ENCODE peak calls at places on chromosome 14, in seven cellular contexts. Z is foreskin fibroblast; C is stimulated activated CD4-positive, alpha-beta T cell treated with anti-CD3 and anti-CD28 coated beads, Interleukin-12 subunit alpha, Interleukin-12 subunit beta, amount 100 ng/mL, for 4 hours; A is GM04503; T is activated CD4-positive, alpha-beta T cell treated with anti-CD3 and anti-CD28 coated beads, Interleukin-2, amount 50 U/mL, for 48 hours; P is H7; S is fibroblast of lung. Y is an unnamed sample.
A peak's percentile ranks its signal among the peaks of the same experiment; 100 is the strongest.

GRCh38 chr14:71591929-71592328 is 340.3 kb upstream of the RGS6 start:
- DNase-seq in T (no peak), A (peak; percentile 58), S (peak; percentile 39), Z (peak; percentile 63), P (no peak), C (no peak), Y (peak; percentile 73)

GRCh38 chr14:67646136-67646535 is 26.4 kb downstream of the ARG2 start:
- DNase-seq in Z (no peak), A (no peak), P (no peak), S (no peak), T (no peak), C (no peak), Y (no peak)

GRCh38 chr14:94933411-94933964 is 163.6 kb upstream of the GSC start:
- DNase-seq in T (no peak), C (no peak), P (no peak), Z (no peak), S (no peak), A (peak; percentile 44), Y (no peak)

GRCh38 chr14:38125484-38125912 is 82.2 kb upstream of the SSTR1 start:
- DNase-seq in T (no peak), P (no peak), A (no peak), S (no peak), Z (no peak), C (no peak), Y (no peak)

GRCh38 chr14:103118019-103118662 is 5.1 kb upstream of the TNFAIP2 start:
- DNase-seq in T (no peak), P (no peak), A (no peak), Z (no peak), C (no peak), S (peak; percentile 64), Y (no peak)

GRCh38 chr14:103581954-103582703 is 19.4 kb downstream of the COA8 start:
- DNase-seq in A (no peak), Z (no peak), S (no peak), C (no peak), T (no peak), P (peak; percentile 56), Y (no peak)

GRCh38 chr14:80237142-80237541 is 25.8 kb upstream of the DIO2 start:
- DNase-seq in P (no peak), T (no peak), C (no peak), Z (no peak), S (no peak), A (no peak), Y (no peak)

GRCh38 chr14:91202234-91202974 is 42.1 kb downstream of the GPR68 start:
- DNase-seq in S (no peak), A (no peak), Z (no peak), C (no peak), T (peak; percentile 18), P (no peak), Y (peak; percentile 24)

GRCh38 chr14:20630340-20631022 is 11.0 kb downstream of the OR6S1 start:
- DNase-seq in A (no peak), P (peak; percentile 41), C (no peak), S (peak; percentile 28), Z (no peak), T (no peak), Y (peak; percentile 21)

GRCh38 chr14:49593016-49593415 is 5.7 kb upstream of the LRR1 start:
- DNase-seq in C (no peak), S (peak; percentile 40), P (no peak), A (no peak), T (no peak), Z (no peak), Y (peak; percentile 7)

GRCh38 chr14:52835122-52835903 is 43.9 kb upstream of the GNPNAT1 start:
- DNase-seq in S (peak; percentile 51), P (peak; percentile 49), T (no peak), A (no peak), Z (peak; percentile 42), C (no peak), Y (peak; percentile 42)

GRCh38 chr14:49408187-49408963 is 177.8 kb downstream of the RPS29 start:
- DNase-seq in A (no peak), P (no peak), C (no peak), T (no peak), S (peak; percentile 10), Z (no peak), Y (no peak)

GRCh38 chr14:67426983-67427601 is 15.1 kb upstream of the PLEK2 start:
- DNase-seq in P (peak; percentile 87), Z (peak; percentile 68), A (no peak), C (peak; percentile 63), T (peak; percentile 62), S (peak; percentile 81), Y (peak; percentile 90)

GRCh38 chr14:61696753-61697318 is 1.5 kb downstream of the HIF1A start:
- DNase-seq in S (no peak), T (no peak), P (no peak), C (no peak), A (no peak), Z (no peak), Y (no peak)

GRCh38 chr14:105047283-105048016 is 17.8 kb downstream of the GPR132 start:
- DNase-seq in P (peak; percentile 58), C (no peak), S (no peak), Z (no peak), A (no peak), T (peak; percentile 40), Y (no peak)

GRCh38 chr14:99192823-99193222 is 79.2 kb downstream of the BCL11B start:
- DNase-seq in Z (no peak), C (no peak), P (no peak), A (no peak), T (no peak), S (no peak), Y (no peak)

GRCh38 chr14:20454359-20454644 is 310 bp downstream of the OSGEP start:
- DNase-seq in Z (no peak), P (no peak), A (no peak), C (no peak), T (no peak), S (no peak), Y (no peak)

GRCh38 chr14:77041837-77042557 is 13.5 kb upstream of the IRF2BPL start:
- DNase-seq in S (peak; percentile 95), A (peak; percentile 87), P (no peak), T (no peak), C (no peak), Z (peak; percentile 90), Y (peak; percentile 97)

GRCh38 chr14:42316746-42317145 is 710.1 kb downstream of the LRFN5 start:
- DNase-seq in C (no peak), Z (no peak), P (no peak), T (no peak), A (no peak), S (no peak), Y (no peak)

GRCh38 chr14:94481468-94482131 is 5.6 kb upstream of the SERPINA9 start:
- DNase-seq in C (no peak), S (no peak), T (no peak), Z (no peak), P (no peak), A (no peak), Y (peak; percentile 64)

GRCh38 chr14:92959761-92960680 is 37.1 kb downstream of the CHGA start:
- DNase-seq in C (no peak), S (no peak), Z (no peak), A (no peak), P (no peak), T (no peak), Y (no peak)

GRCh38 chr14:25848601-25849000 is 749.2 kb downstream of the NOVA1 start:
- DNase-seq in S (no peak), C (no peak), A (no peak), Z (no peak), P (no peak), T (no peak), Y (no peak)

GRCh38 chr14:54211562-54212308 is 185.1 kb upstream of the CDKN3 start:
- DNase-seq in T (no peak), Z (peak; percentile 65), A (peak; percentile 84), S (peak; percentile 75), P (no peak), C (no peak), Y (peak; percentile 91)

GRCh38 chr14:65206078-65206447 is 103.7 kb upstream of the MAX start:
- DNase-seq in A (no peak), P (no peak), T (no peak), Z (no peak), C (no peak), S (no peak), Y (no peak)

GRCh38 chr14:73460691-73461127 is 2.4 kb upstream of the NUMB start:
- DNase-seq in A (no peak), Z (peak; percentile 31), P (no peak), C (no peak), T (no peak), S (peak; percentile 56), Y (peak; percentile 48)

GRCh38 chr14:64738306-64738879 is 34.2 kb downstream of the PLEKHG3 start:
- DNase-seq in Z (no peak), A (no peak), T (no peak), P (no peak), S (no peak), C (no peak), Y (no peak)

GRCh38 chr14:32633930-32634329 is 304.7 kb upstream of the NPAS3 start:
- DNase-seq in Z (no peak), P (no peak), S (no peak), T (no peak), A (no peak), C (no peak), Y (no peak)

GRCh38 chr14:104865631-104866441 is 768 bp downstream of the CEP170B start:
- DNase-seq in Z (peak; percentile 76), C (peak; percentile 45), A (no peak), P (peak; percentile 93), T (peak; percentile 48), S (peak; percentile 52), Y (peak; percentile 84)

GRCh38 chr14:65153101-65153500 is 50.8 kb upstream of the MAX start:
- DNase-seq in A (no peak), P (peak; percentile 55), Z (no peak), S (no peak), C (no peak), T (no peak), Y (no peak)

GRCh38 chr14:68510951-68511726 is 281.7 kb downstream of the ZFP36L1 start:
- DNase-seq in C (no peak), T (no peak), P (no peak), A (no peak), S (no peak), Z (no peak), Y (no peak)

GRCh38 chr14:31239673-31240072 is 32.1 kb upstream of the HECTD1 start:
- DNase-seq in A (no peak), P (no peak), Z (no peak), S (no peak), C (no peak), T (no peak), Y (no peak)

GRCh38 chr14:91352101-91352500 is 65.5 kb downstream of the CCDC88C start:
- DNase-seq in T (no peak), P (peak; percentile 63), S (no peak), A (no peak), Z (no peak), C (no peak), Y (peak; percentile 48)

GRCh38 chr14:58607571-58608317 is 30.0 kb upstream of the DACT1 start:
- DNase-seq in P (no peak), C (no peak), Z (peak; percentile 24), T (no peak), S (peak; percentile 29), A (peak; percentile 39), Y (peak; percentile 36)

GRCh38 chr14:103688906-103689902 is 26.0 kb downstream of the XRCC3 start:
- DNase-seq in T (no peak), A (no peak), Z (no peak), S (peak; percentile 33), P (no peak), C (no peak), Y (peak; percentile 90)

GRCh38 chr14:87813211-87813610 is 179.8 kb downstream of the GALC start:
- DNase-seq in T (no peak), A (no peak), C (no peak), Z (no peak), S (no peak), P (no peak), Y (no peak)

GRCh38 chr14:54902521-54903420 is at the start of gene GCH1:
- DNase-seq in Z (peak; percentile 19), T (peak; percentile 73), A (no peak), S (peak; percentile 28), C (peak; percentile 76), P (peak; percentile 94), Y (peak; percentile 85)

GRCh38 chr14:88502740-88503139 is 52.1 kb downstream of the PTPN21 start:
- DNase-seq in T (no peak), P (no peak), A (no peak), C (no peak), Z (no peak), S (no peak), Y (no peak)

GRCh38 chr14:56491299-56492285 is 88.0 kb upstream of the TMEM260 start:
- DNase-seq in T (peak; percentile 16), S (peak; percentile 53), C (peak; percentile 12), Z (peak; percentile 18), P (peak; percentile 45), A (no peak), Y (peak; percentile 79)

Y was measured in astrocyte of the hippocampus.